ENCODE peak calls at places on chromosomes 3 and 15, in five cellular contexts. One of them, this sample, is unnamed. For H3K4me1, the result is how much of the 10 kb centered on the place peaks cover.

GRCh38 chr3:4828279-4829030 is 150.8 kb upstream of the BHLHE40 start:
- DNase-seq in suprapubic skin: no peak
- DNase-seq in CD8-positive, alpha-beta memory T cell: no peak
- DNase-seq in prostate gland: no peak
- DNase-seq in GM23248: peak
- DNase-seq in this sample: no peak

GRCh38 chr3:29764603-29765254 is 483.9 kb downstream of the RBMS3 start:
- DNase-seq in CD8-positive, alpha-beta memory T cell: no peak
- DNase-seq in suprapubic skin: no peak
- DNase-seq in GM23248: peak
- DNase-seq in prostate gland: peak
- DNase-seq in this sample: no peak

GRCh38 chr3:56881035-56881575 is 79.4 kb upstream of the ARHGEF3 start:
- DNase-seq in suprapubic skin: no peak
- DNase-seq in CD8-positive, alpha-beta memory T cell: no peak
- DNase-seq in prostate gland: no peak
- DNase-seq in GM23248: peak
- DNase-seq in this sample: no peak

GRCh38 chr15:41961014-41961518 is 11.3 kb downstream of the EHD4 start:
- DNase-seq in CD8-positive, alpha-beta memory T cell: no peak
- DNase-seq in suprapubic skin: no peak
- DNase-seq in GM23248: peak
- DNase-seq in prostate gland: no peak
- DNase-seq in this sample: no peak

GRCh38 chr3:50512131-50512530 is 8.7 kb upstream of the CACNA2D2 start:
- DNase-seq in prostate gland: no peak
- DNase-seq in GM23248: no peak
- DNase-seq in CD8-positive, alpha-beta memory T cell: no peak
- DNase-seq in suprapubic skin: no peak
- DNase-seq in this sample: no peak

GRCh38 chr15:24223739-24224138 is 451.8 kb upstream of the NPAP1 start:
- DNase-seq in CD8-positive, alpha-beta memory T cell: no peak
- DNase-seq in prostate gland: no peak
- DNase-seq in suprapubic skin: no peak
- DNase-seq in GM23248: no peak
- DNase-seq in this sample: no peak

GRCh38 chr3:89467886-89468479 is 360.6 kb downstream of the EPHA3 start:
- DNase-seq in CD8-positive, alpha-beta memory T cell: no peak
- DNase-seq in suprapubic skin: no peak
- DNase-seq in GM23248: no peak
- DNase-seq in prostate gland: no peak
- DNase-seq in this sample: no peak

GRCh38 chr3:197718904-197719303 is 17.8 kb downstream of the RUBCN start:
- DNase-seq in GM23248: peak
- DNase-seq in prostate gland: no peak
- DNase-seq in suprapubic skin: no peak
- DNase-seq in CD8-positive, alpha-beta memory T cell: no peak
- DNase-seq in this sample: no peak

GRCh38 chr15:57680021-57680420 is 26.5 kb upstream of the POLR2M start:
- DNase-seq in prostate gland: no peak
- DNase-seq in suprapubic skin: no peak
- DNase-seq in GM23248: peak
- DNase-seq in CD8-positive, alpha-beta memory T cell: no peak
- DNase-seq in this sample: no peak

GRCh38 chr3:133827136-133827535 is 21.5 kb downstream of the SRPRB start:
- DNase-seq in suprapubic skin: no peak
- DNase-seq in CD8-positive, alpha-beta memory T cell: no peak
- DNase-seq in GM23248: no peak
- DNase-seq in prostate gland: no peak
- DNase-seq in this sample: no peak

GRCh38 chr15:75234191-75234810 is 23.8 kb upstream of the GOLGA6C start:
- DNase-seq in GM23248: no peak
- DNase-seq in suprapubic skin: no peak
- DNase-seq in prostate gland: no peak
- DNase-seq in CD8-positive, alpha-beta memory T cell: no peak
- DNase-seq in this sample: no peak

GRCh38 chr3:45776611-45777010 is 19.7 kb downstream of the SLC6A20 start:
- DNase-seq in suprapubic skin: peak
- DNase-seq in CD8-positive, alpha-beta memory T cell: no peak
- DNase-seq in GM23248: no peak
- DNase-seq in prostate gland: no peak
- DNase-seq in this sample: no peak

GRCh38 chr15:84666373-84666772 is 8.4 kb upstream of the NMB start:
- DNase-seq in prostate gland: no peak
- DNase-seq in GM23248: peak
- DNase-seq in suprapubic skin: no peak
- DNase-seq in CD8-positive, alpha-beta memory T cell: no peak
- DNase-seq in this sample: no peak

GRCh38 chr15:36903922-36904479 is 196.3 kb downstream of the MEIS2 start:
- DNase-seq in prostate gland: peak
- DNase-seq in GM23248: no peak
- DNase-seq in suprapubic skin: no peak
- DNase-seq in CD8-positive, alpha-beta memory T cell: no peak
- DNase-seq in this sample: no peak

GRCh38 chr15:31974855-31975421 is 55.4 kb upstream of the CHRNA7 start:
- DNase-seq in CD8-positive, alpha-beta memory T cell: no peak
- DNase-seq in suprapubic skin: no peak
- DNase-seq in prostate gland: no peak
- DNase-seq in GM23248: peak
- DNase-seq in this sample: no peak

GRCh38 chr3:184982058-184982457 is 170.1 kb downstream of the VPS8 start:
- DNase-seq in CD8-positive, alpha-beta memory T cell: no peak
- DNase-seq in GM23248: no peak
- DNase-seq in prostate gland: no peak
- DNase-seq in suprapubic skin: no peak
- DNase-seq in this sample: no peak

GRCh38 chr15:99979371-99979770 is 246.1 kb upstream of the LYSMD4 start:
- DNase-seq in suprapubic skin: no peak
- DNase-seq in prostate gland: no peak
- DNase-seq in CD8-positive, alpha-beta memory T cell: no peak
- DNase-seq in GM23248: no peak
- DNase-seq in this sample: no peak

GRCh38 chr3:196202516-196202970 is 8.7 kb downstream of the ZDHHC19 start:
- DNase-seq in prostate gland: no peak
- DNase-seq in GM23248: peak
- DNase-seq in CD8-positive, alpha-beta memory T cell: no peak
- DNase-seq in suprapubic skin: no peak
- DNase-seq in this sample: no peak

GRCh38 chr3:112116777-112117186 is 16.3 kb downstream of the GCSAM start:
- DNase-seq in CD8-positive, alpha-beta memory T cell: no peak
- DNase-seq in suprapubic skin: no peak
- DNase-seq in GM23248: no peak
- DNase-seq in prostate gland: no peak
- DNase-seq in this sample: no peak

GRCh38 chr3:96813820-96814580 is 394 bp upstream of the EPHA6 start:
- DNase-seq in CD8-positive, alpha-beta memory T cell: no peak
- DNase-seq in GM23248: peak
- DNase-seq in prostate gland: peak
- DNase-seq in suprapubic skin: peak
- DNase-seq in this sample: no peak

GRCh38 chr3:193630005-193630404 is 37.0 kb downstream of the OPA1 start:
- DNase-seq in GM23248: no peak
- DNase-seq in suprapubic skin: no peak
- DNase-seq in CD8-positive, alpha-beta memory T cell: no peak
- DNase-seq in prostate gland: no peak
- DNase-seq in this sample: no peak

GRCh38 chr15:89442671-89443307 is 53.6 kb downstream of the RHCG start:
- DNase-seq in CD8-positive, alpha-beta memory T cell: no peak
- DNase-seq in GM23248: peak
- DNase-seq in prostate gland: no peak
- DNase-seq in suprapubic skin: no peak
- DNase-seq in this sample: no peak

GRCh38 chr3:169759256-169759655 is 5.6 kb downstream of the TERC start:
- DNase-seq in GM23248: peak
- DNase-seq in suprapubic skin: no peak
- DNase-seq in prostate gland: no peak
- DNase-seq in CD8-positive, alpha-beta memory T cell: no peak
- DNase-seq in this sample: no peak

GRCh38 chr3:177041730-177042551 is 155.3 kb downstream of the TBL1XR1 start:
- DNase-seq in CD8-positive, alpha-beta memory T cell: no peak
- DNase-seq in prostate gland: no peak
- DNase-seq in suprapubic skin: no peak
- DNase-seq in GM23248: no peak
- DNase-seq in this sample: no peak

GRCh38 chr3:177035678-177036077 is 161.6 kb downstream of the TBL1XR1 start:
- DNase-seq in GM23248: no peak
- DNase-seq in prostate gland: no peak
- DNase-seq in suprapubic skin: no peak
- DNase-seq in CD8-positive, alpha-beta memory T cell: no peak
- DNase-seq in this sample: no peak

GRCh38 chr3:177037241-177037640 is 160.0 kb downstream of the TBL1XR1 start:
- DNase-seq in suprapubic skin: no peak
- DNase-seq in prostate gland: no peak
- DNase-seq in CD8-positive, alpha-beta memory T cell: no peak
- DNase-seq in GM23248: peak
- DNase-seq in this sample: no peak

GRCh38 chr3:177041021-177041729 is 156.1 kb downstream of the TBL1XR1 start:
- DNase-seq in GM23248: peak
- DNase-seq in prostate gland: peak
- DNase-seq in suprapubic skin: peak
- DNase-seq in CD8-positive, alpha-beta memory T cell: no peak
- DNase-seq in this sample: peak

DNA sequence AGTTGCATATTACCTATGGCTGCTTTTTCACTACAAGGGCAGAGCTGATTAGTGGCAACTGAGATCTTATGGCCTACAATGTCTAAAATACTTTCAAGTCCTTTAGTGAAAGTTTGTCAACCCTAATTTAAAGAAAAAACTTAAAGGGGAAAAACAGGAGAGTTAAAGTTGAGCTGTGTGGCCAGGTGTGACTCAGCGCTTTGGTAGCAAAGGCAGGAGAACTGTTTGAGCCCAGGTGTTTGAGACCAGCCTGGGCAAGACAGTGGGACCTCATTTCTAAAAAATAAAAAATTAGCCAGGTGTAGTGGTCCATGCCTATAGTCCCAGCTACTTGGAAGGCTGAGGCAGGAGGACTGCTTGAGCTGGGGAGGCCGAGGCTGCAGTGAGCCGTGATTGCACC is 157.4 kb downstream of the TBL1XR1 start:
- DNase-seq in GM23248: no peak
- DNase-seq in prostate gland: no peak
- DNase-seq in CD8-positive, alpha-beta memory T cell: no peak
- DNase-seq in suprapubic skin: no peak
- DNase-seq in this sample: no peak
- H3K27ac ChIP-seq in GM23248: no peak
- H3K27ac ChIP-seq in prostate gland: no peak
- H3K27ac ChIP-seq in CD8-positive, alpha-beta memory T cell: no peak
- H3K27ac ChIP-seq in suprapubic skin: no peak
- H3K27ac ChIP-seq in this sample: no peak

GRCh38 chr3:13416002-13416793 is 3.9 kb downstream of the NUP210 start:
- DNase-seq in suprapubic skin: no peak
- DNase-seq in GM23248: no peak
- DNase-seq in CD8-positive, alpha-beta memory T cell: no peak
- DNase-seq in prostate gland: no peak
- DNase-seq in this sample: no peak

GRCh38 chr3:13419356-13420050 is 619 bp downstream of the NUP210 start:
- DNase-seq in CD8-positive, alpha-beta memory T cell: peak
- DNase-seq in GM23248: peak
- DNase-seq in prostate gland: no peak
- DNase-seq in suprapubic skin: no peak
- DNase-seq in this sample: no peak

GRCh38 chr3:13411186-13411860 is 8.8 kb downstream of the NUP210 start:
- DNase-seq in prostate gland: no peak
- DNase-seq in suprapubic skin: no peak
- DNase-seq in CD8-positive, alpha-beta memory T cell: no peak
- DNase-seq in GM23248: no peak
- DNase-seq in this sample: no peak

GRCh38 chr3:13414040-13414729 is 5.9 kb downstream of the NUP210 start:
- DNase-seq in CD8-positive, alpha-beta memory T cell: peak
- DNase-seq in suprapubic skin: no peak
- DNase-seq in GM23248: no peak
- DNase-seq in prostate gland: no peak
- DNase-seq in this sample: no peak

DNA sequence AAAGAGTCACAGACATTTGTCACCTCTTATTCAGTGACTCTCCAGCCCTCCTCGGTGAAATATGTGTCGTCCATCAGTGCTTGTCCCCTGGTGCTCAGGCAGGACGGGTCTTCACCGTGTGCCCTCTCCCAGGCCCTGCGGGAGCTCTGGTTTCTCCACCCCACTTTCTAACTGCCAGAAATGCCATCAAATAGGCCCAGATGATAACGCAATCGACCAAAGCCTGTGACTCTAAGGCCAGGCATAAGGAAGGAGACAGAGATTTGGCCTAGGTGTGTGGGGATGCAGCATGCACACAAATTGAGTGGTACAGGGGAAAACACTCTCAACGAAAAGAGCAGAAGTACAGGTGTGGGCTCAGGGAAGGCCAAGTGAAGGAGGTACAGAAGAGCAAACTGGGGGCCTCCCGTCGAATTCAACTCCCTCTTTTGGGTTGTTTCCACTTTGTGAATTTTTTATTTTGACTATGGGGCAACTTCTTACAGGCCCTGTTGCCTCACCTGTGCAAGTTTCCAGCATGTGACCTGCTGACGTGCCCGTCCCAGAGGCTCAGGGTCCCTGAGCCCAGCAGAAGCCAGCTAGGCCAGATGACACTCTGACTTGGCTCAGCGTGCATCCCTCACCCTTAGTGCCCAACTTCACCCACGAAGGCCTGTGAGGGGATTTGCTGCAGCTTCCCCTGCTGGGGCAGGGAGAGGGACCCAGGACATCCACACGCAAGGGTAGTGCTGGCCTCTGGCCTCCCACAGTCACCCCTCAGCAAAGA is 4.7 kb downstream of the NUP210 start:
- DNase-seq in CD8-positive, alpha-beta memory T cell: no peak
- DNase-seq in prostate gland: no peak
- DNase-seq in suprapubic skin: no peak
- DNase-seq in GM23248: no peak
- DNase-seq in this sample: no peak
- H3K4me1 ChIP-seq in CD8-positive, alpha-beta memory T cell: half or more
- H3K4me1 ChIP-seq in prostate gland: under half
- H3K4me1 ChIP-seq in suprapubic skin: under half
- H3K4me1 ChIP-seq in GM23248: under half
- H3K4me1 ChIP-seq in this sample: under half

GRCh38 chr3:107271787-107272387 is 105.4 kb upstream of the CCDC54 start:
- DNase-seq in GM23248: peak
- DNase-seq in suprapubic skin: no peak
- DNase-seq in prostate gland: no peak
- DNase-seq in CD8-positive, alpha-beta memory T cell: no peak
- DNase-seq in this sample: no peak
- H3K27ac ChIP-seq in GM23248: no peak
- H3K27ac ChIP-seq in suprapubic skin: no peak
- H3K27ac ChIP-seq in prostate gland: no peak
- H3K27ac ChIP-seq in CD8-positive, alpha-beta memory T cell: no peak
- H3K27ac ChIP-seq in this sample: no peak

GRCh38 chr3:71191031-71191482 is 392.5 kb downstream of the FOXP1 start:
- DNase-seq in GM23248: no peak
- DNase-seq in suprapubic skin: no peak
- DNase-seq in CD8-positive, alpha-beta memory T cell: no peak
- DNase-seq in prostate gland: peak
- DNase-seq in this sample: no peak

GRCh38 chr3:71186816-71187215 is 396.7 kb downstream of the FOXP1 start:
- DNase-seq in CD8-positive, alpha-beta memory T cell: no peak
- DNase-seq in GM23248: no peak
- DNase-seq in prostate gland: peak
- DNase-seq in suprapubic skin: no peak
- DNase-seq in this sample: no peak

GRCh38 chr3:71185733-71186455 is 397.6 kb downstream of the FOXP1 start:
- DNase-seq in suprapubic skin: no peak
- DNase-seq in prostate gland: no peak
- DNase-seq in CD8-positive, alpha-beta memory T cell: peak
- DNase-seq in GM23248: peak
- DNase-seq in this sample: no peak

GRCh38 chr3:71187715-71188114 is 395.8 kb downstream of the FOXP1 start:
- DNase-seq in CD8-positive, alpha-beta memory T cell: no peak
- DNase-seq in GM23248: no peak
- DNase-seq in suprapubic skin: no peak
- DNase-seq in prostate gland: no peak
- DNase-seq in this sample: no peak

GRCh38 chr3:71189480-71189879 is 394.0 kb downstream of the FOXP1 start:
- DNase-seq in GM23248: peak
- DNase-seq in suprapubic skin: no peak
- DNase-seq in CD8-positive, alpha-beta memory T cell: no peak
- DNase-seq in prostate gland: no peak
- DNase-seq in this sample: no peak
- H3K4me1 ChIP-seq in GM23248: under half
- H3K4me1 ChIP-seq in suprapubic skin: under half
- H3K4me1 ChIP-seq in CD8-positive, alpha-beta memory T cell: under half
- H3K4me1 ChIP-seq in prostate gland: under half
- H3K4me1 ChIP-seq in this sample: under half

This sample was measured in uterus.